ENCODE peak calls at places on chromosomes 16 and 17, in five cellular contexts. A is fibroblast of mammary gland, D is OCI-LY7, N is AG04449, S is thoracic aorta. I is an unnamed sample.

GRCh38 chr17:2799653-2800052 is 3.4 kb downstream of the RAP1GAP2 start:
- DNase-seq in A (no peak), D (no peak), N (no peak), S (no peak), I (no peak)

GRCh38 chr16:62034236-62035114 is 1.8 kb downstream of the CDH8 start:
- DNase-seq in A (no peak), D (no peak), N (no peak), S (no peak), I (no peak)

GRCh38 chr16:87416826-87417471 is 24.8 kb downstream of the MAP1LC3B start:
- DNase-seq in A (peak), D (peak), N (no peak), S (no peak), I (peak)

GRCh38 chr16:11354733-11355574 is 9.7 kb downstream of the RMI2 start:
- DNase-seq in A (peak), D (peak), N (no peak), S (no peak), I (peak)

GRCh38 chr16:15879255-15879804 is 9.1 kb downstream of the CEP20 start:
- DNase-seq in A (peak), D (no peak), N (peak), S (no peak), I (peak)

GRCh38 chr16:25692734-25693508 is 1.2 kb downstream of the HS3ST4 start:
- DNase-seq in A (no peak), D (no peak), N (no peak), S (no peak), I (no peak)

GRCh38 chr16:4486126-4486893 is 10.1 kb downstream of the HMOX2 start:
- DNase-seq in A (no peak), D (no peak), N (no peak), S (no peak), I (no peak)

GRCh38 chr16:10578474-10579316 is 1.7 kb downstream of the EMP2 start:
- DNase-seq in A (no peak), D (no peak), N (no peak), S (no peak), I (no peak)

GRCh38 chr16:19868421-19868820 is 16.2 kb downstream of the GPRC5B start:
- DNase-seq in A (no peak), D (no peak), N (no peak), S (no peak), I (no peak)

GRCh38 chr16:69481901-69482341 is 57.5 kb downstream of the CYB5B start:
- DNase-seq in A (peak), D (no peak), N (no peak), S (peak), I (peak)

GRCh38 chr17:39867891-39868553 is at the start of gene ZPBP2:
- DNase-seq in A (no peak), D (no peak), N (no peak), S (no peak), I (no peak)

GRCh38 chr17:42879596-42879985 is 21.0 kb upstream of the G6PC1 start:
- DNase-seq in A (peak), D (no peak), N (no peak), S (no peak), I (peak)

GRCh38 chr17:80892900-80893603 is 98.6 kb upstream of the CHMP6 start:
- DNase-seq in A (peak), D (no peak), N (no peak), S (peak), I (peak)

GRCh38 chr16:66524601-66525164 is 25.2 kb downstream of the TK2 start:
- DNase-seq in A (no peak), D (peak), N (no peak), S (no peak), I (no peak)

GRCh38 chr16:77443834-77444460 is 9.1 kb upstream of the ADAMTS18 start:
- DNase-seq in A (no peak), D (no peak), N (no peak), S (no peak), I (no peak)

GRCh38 chr16:3458278-3458851 is 14.9 kb downstream of the NAA60 start:
- DNase-seq in A (no peak), D (peak), N (no peak), S (no peak), I (peak)

GRCh38 chr16:3158014-3158497 is 23.2 kb downstream of the ZNF213 start:
- DNase-seq in A (no peak), D (no peak), N (no peak), S (no peak), I (no peak)

GRCh38 chr17:27083408-27084185 is 210.3 kb upstream of the WSB1 start:
- DNase-seq in A (no peak), D (no peak), N (no peak), S (no peak), I (no peak)

GRCh38 chr17:74430706-74431567 is 951 bp upstream of the GPRC5C start:
- DNase-seq in A (peak), D (no peak), N (no peak), S (peak), I (peak)

GRCh38 chr17:63948521-63948920 is 16.4 kb upstream of the CD79B start:
- DNase-seq in A (no peak), D (no peak), N (no peak), S (no peak), I (no peak)

GRCh38 chr17:11487469-11487868 is 110.8 kb upstream of the DNAH9 start:
- DNase-seq in A (no peak), D (no peak), N (no peak), S (no peak), I (no peak)

GRCh38 chr17:82267575-82268379 is 5.7 kb downstream of the CSNK1D start:
- DNase-seq in A (peak), D (no peak), N (peak), S (peak), I (peak)

GRCh38 chr16:77416939-77417480 is 17.8 kb downstream of the ADAMTS18 start:
- DNase-seq in A (no peak), D (no peak), N (no peak), S (no peak), I (no peak)

GRCh38 chr16:2465653-2466415 is 5.3 kb upstream of the NTN3 start:
- DNase-seq in A (no peak), D (peak), N (no peak), S (no peak), I (no peak)

GRCh38 chr17:7192271-7192937 is 13.2 kb upstream of the ASGR1 start:
- DNase-seq in A (no peak), D (no peak), N (no peak), S (no peak), I (no peak)

GRCh38 chr16:27242868-27243590 is 25.5 kb downstream of the NSMCE1 start:
- DNase-seq in A (peak), D (no peak), N (peak), S (peak), I (peak)

GRCh38 chr17:8375738-8376259 is 705 bp downstream of the KRABD2 start:
- DNase-seq in A (peak), D (no peak), N (no peak), S (no peak), I (no peak)

GRCh38 chr17:78324391-78325075 is 35.3 kb downstream of the SOCS3 start:
- DNase-seq in A (peak), D (no peak), N (no peak), S (no peak), I (peak)

GRCh38 chr17:50533720-50534148 is 1.2 kb downstream of the EPN3 start:
- DNase-seq in A (peak), D (no peak), N (no peak), S (no peak), I (no peak)

GRCh38 chr17:16293918-16294317 is 59.4 kb downstream of the CENPV start:
- DNase-seq in A (no peak), D (no peak), N (no peak), S (no peak), I (no peak)

GRCh38 chr17:30969989-30970680 is 704 bp upstream of the RNF135 start:
- DNase-seq in A (peak), D (no peak), N (no peak), S (no peak), I (peak)
- TF ChIP-seq CTCF in A (peak), D (no peak), N (peak), S (no peak), I (no peak)

DNA sequence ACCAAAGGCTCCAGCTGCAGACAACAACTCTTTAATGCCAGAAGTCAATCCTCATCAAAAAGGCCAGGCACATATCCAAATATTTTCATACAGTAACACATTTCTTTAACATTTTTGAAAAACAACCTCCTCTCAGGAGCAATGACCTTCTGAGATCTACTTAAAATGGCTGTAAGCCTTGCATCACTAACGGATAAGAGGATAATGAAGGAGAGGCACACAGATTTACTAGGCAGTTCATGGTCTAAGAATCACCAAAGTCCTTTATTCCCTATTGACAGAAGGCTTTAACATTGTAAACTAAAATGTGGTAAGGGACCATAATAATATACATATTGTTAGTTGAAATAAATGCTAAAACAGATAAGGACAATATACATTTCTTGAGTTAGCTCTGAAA is 114.7 kb downstream of the USP32 start:
- DNase-seq in A (no peak), D (no peak), N (no peak), S (no peak), I (no peak)
- H3K4me3 ChIP-seq in A (no peak), D (no peak), N (no peak), S (no peak), I (no peak)

DNA sequence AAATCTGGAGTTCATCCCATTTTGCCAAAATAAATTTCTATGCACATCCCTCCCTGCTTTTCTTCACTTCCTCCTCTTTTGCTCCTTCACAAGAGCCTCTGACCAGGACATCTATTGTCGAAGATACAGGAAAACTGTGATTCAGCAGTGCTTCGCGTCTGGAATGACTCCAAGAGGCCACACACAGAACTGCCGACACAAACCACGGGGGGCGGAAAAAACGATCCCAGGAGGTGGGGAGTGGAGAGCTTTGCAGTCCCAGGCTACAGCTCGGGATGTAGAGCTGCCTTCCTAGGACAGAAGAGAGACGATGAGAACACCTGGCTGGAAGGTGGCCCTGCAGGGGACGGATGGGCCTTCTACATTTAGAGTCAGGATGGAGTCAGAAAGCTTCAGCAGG is 102.8 kb downstream of the XYLT1 start:
- DNase-seq in A (peak), D (peak), N (no peak), S (no peak), I (peak)
- TF ChIP-seq CTCF in A (peak), D (no peak), N (peak), S (no peak), I (peak)

GRCh38 chr17:28710948-28711722 is 553 bp downstream of the PROCA1 start:
- DNase-seq in A (peak), D (peak), N (no peak), S (peak), I (peak)
- H3K4me3 ChIP-seq in A (peak), D (peak), N (peak), S (peak), I (peak)

DNA sequence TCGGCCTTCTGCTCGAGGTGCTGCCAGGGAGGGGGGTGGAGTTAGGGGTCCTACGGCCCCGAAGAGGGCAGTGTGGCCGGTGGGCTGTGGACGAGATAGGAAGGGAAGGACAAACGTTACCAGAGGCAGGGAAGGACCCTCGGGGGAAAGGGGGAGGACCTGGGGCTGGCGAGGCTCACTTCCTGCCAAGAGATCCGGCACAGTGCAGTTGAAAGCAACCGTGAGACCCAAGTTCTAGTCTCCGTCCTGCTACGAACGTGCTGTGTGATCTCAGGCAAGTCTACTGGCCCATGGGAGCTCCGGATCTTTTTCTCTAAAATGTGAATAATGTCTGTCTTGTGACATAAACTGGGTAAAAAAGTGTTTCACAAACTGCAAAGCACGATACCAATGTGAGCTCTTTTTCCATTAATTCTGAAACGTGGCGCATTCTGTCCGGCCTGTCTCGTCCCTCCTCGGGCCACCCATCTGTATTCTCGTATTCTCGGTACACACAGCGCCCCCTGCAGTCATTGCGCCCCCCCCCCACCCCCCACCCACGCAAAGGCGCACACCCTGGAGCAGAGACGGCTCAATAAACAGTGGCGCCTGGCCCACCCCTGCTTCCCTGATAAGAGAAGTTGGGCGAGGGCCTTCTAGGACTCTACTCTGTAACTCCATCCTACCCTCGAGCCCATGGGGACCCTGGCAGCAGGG is 8.8 kb downstream of the CYGB start:
- DNase-seq in A (peak), D (peak), N (no peak), S (no peak), I (peak)
- TF ChIP-seq CTCF in A (peak), D (peak), N (no peak), S (no peak), I (no peak)

GRCh38 chr17:57747221-57748017 is 2.3 kb upstream of the CCDC182 start:
- DNase-seq in A (peak), D (peak), N (peak), S (no peak), I (peak)

GRCh38 chr17:57750109-57750845 is 5.2 kb upstream of the CCDC182 start:
- DNase-seq in A (no peak), D (peak), N (no peak), S (no peak), I (no peak)

GRCh38 chr17:57750930-57751329 is 5.8 kb upstream of the CCDC182 start:
- DNase-seq in A (no peak), D (no peak), N (no peak), S (no peak), I (no peak)

GRCh38 chr17:57751348-57751970 is 6.4 kb upstream of the CCDC182 start:
- DNase-seq in A (no peak), D (no peak), N (no peak), S (no peak), I (peak)

DNA sequence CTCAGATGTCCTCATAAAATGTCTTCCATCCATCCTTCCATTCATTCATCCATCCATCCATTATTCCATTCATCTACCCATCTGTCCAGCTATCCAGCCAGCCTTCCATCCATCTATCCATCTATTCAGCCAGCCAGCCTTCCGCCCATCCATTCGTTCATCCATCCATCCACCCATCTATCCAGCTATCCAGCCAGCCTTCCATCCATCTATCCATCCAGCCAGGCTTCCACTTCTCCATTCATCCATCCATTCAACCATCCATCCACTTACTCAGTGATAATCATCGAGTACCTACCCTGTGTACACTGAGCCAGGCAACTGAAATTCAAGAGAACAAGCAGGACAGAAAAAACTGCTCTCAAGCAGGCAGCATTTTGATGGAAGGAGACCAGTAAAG is 4.6 kb upstream of the CCDC182 start:
- DNase-seq in A (no peak), D (no peak), N (no peak), S (no peak), I (no peak)
- H3K4me3 ChIP-seq in A (no peak), D (no peak), N (no peak), S (no peak), I (no peak)